ENCODE peak calls at places on chromosomes 13 and 19, in five cellular contexts. K is stimulated activated CD8-positive, alpha-beta memory T cell treated with anti-CD3 and anti-CD28 coated beads, Interleukin-7, amount 100 ng/mL, for 1 hour; X is endodermal cell; S is NCI-H187; P is AG20443. N is an unnamed sample.

GRCh38 chr19:37963190-37963947 is 56.4 kb downstream of the SIPA1L3 start:
- DNase-seq in K (no peak), X (no peak), S (no peak), P (peak), N (no peak)

GRCh38 chr19:16319466-16319865 is 5.2 kb upstream of the KLF2 start:
- DNase-seq in K (no peak), X (no peak), S (no peak), P (no peak), N (no peak)

GRCh38 chr13:78589206-78589605 is 14.1 kb downstream of the POU4F1 start:
- DNase-seq in K (no peak), X (peak), S (no peak), P (peak), N (no peak)

GRCh38 chr19:3503036-3503572 is 2.6 kb upstream of the DOHH start:
- DNase-seq in K (no peak), X (no peak), S (no peak), P (no peak), N (no peak)

GRCh38 chr19:3775374-3775711 is 3.3 kb upstream of the RAX2 start:
- DNase-seq in K (no peak), X (no peak), S (no peak), P (no peak), N (no peak)

GRCh38 chr13:25375727-25376358 is 4.1 kb downstream of the ATP8A2 start:
- DNase-seq in K (no peak), X (peak), S (no peak), P (peak), N (no peak)

GRCh38 chr19:18742838-18743237 is 48.3 kb downstream of the COMP start:
- DNase-seq in K (no peak), X (peak), S (no peak), P (no peak), N (no peak)

GRCh38 chr13:96898855-96899254 is 95.4 kb downstream of the OXGR1 start:
- DNase-seq in K (no peak), X (peak), S (no peak), P (no peak), N (no peak)

GRCh38 chr13:73059460-73060250 is 850 bp downstream of the KLF5 start:
- DNase-seq in K (peak), X (peak), S (peak), P (peak), N (no peak)

N was measured in NCI-H2081 treated with DMSO at 0.1 percent for 48 hours.